ENCODE peak calls at places on chromosomes 4 and X, in six cellular contexts. One of them, this sample, is unnamed.

GRCh38 chrX:21946925-21947641 is 6.6 kb downstream of the SMS start:
- DNase-seq in tibial artery: no peak
- DNase-seq in WERI-Rb-1: peak; percentile 20
- DNase-seq in OCI-LY7: no peak
- DNase-seq in osteocyte: peak; percentile 23
- DNase-seq in foreskin fibroblast: peak; percentile 55
- DNase-seq in this sample: no peak

GRCh38 chr4:103098331-103098730 is 1.3 kb downstream of the BDH2 start:
- DNase-seq in foreskin fibroblast: peak; percentile 27
- DNase-seq in OCI-LY7: no peak
- DNase-seq in osteocyte: no peak
- DNase-seq in WERI-Rb-1: no peak
- DNase-seq in tibial artery: no peak
- DNase-seq in this sample: peak; percentile 11

GRCh38 chr4:118811008-118811764 is 24.7 kb downstream of the SEC24D start:
- DNase-seq in WERI-Rb-1: no peak
- DNase-seq in osteocyte: no peak
- DNase-seq in tibial artery: no peak
- DNase-seq in OCI-LY7: no peak
- DNase-seq in foreskin fibroblast: peak; percentile 89
- DNase-seq in this sample: no peak

GRCh38 chr4:8164194-8164565 is 5.6 kb upstream of the ABLIM2 start:
- DNase-seq in foreskin fibroblast: no peak
- DNase-seq in WERI-Rb-1: no peak
- DNase-seq in tibial artery: no peak
- DNase-seq in osteocyte: no peak
- DNase-seq in OCI-LY7: no peak
- DNase-seq in this sample: no peak

GRCh38 chr4:73303711-73304110 is 45.1 kb upstream of the ANKRD17 start:
- DNase-seq in WERI-Rb-1: no peak
- DNase-seq in foreskin fibroblast: no peak
- DNase-seq in osteocyte: no peak
- DNase-seq in OCI-LY7: no peak
- DNase-seq in tibial artery: no peak
- DNase-seq in this sample: no peak

GRCh38 chr4:67776746-67777145 is 22.6 kb upstream of the GNRHR start:
- DNase-seq in foreskin fibroblast: no peak
- DNase-seq in tibial artery: no peak
- DNase-seq in WERI-Rb-1: peak; percentile 76
- DNase-seq in OCI-LY7: no peak
- DNase-seq in osteocyte: no peak
- DNase-seq in this sample: no peak

GRCh38 chrX:13398073-13398823 is 78.4 kb upstream of the ATXN3L start:
- DNase-seq in WERI-Rb-1: no peak
- DNase-seq in foreskin fibroblast: peak; percentile 96
- DNase-seq in tibial artery: peak; percentile 74
- DNase-seq in OCI-LY7: no peak
- DNase-seq in osteocyte: peak; percentile 90
- DNase-seq in this sample: no peak

GRCh38 chr4:28287837-28288236 is 1427.2 kb downstream of the STIM2 start:
- DNase-seq in foreskin fibroblast: peak; percentile 91
- DNase-seq in OCI-LY7: no peak
- DNase-seq in osteocyte: no peak
- DNase-seq in tibial artery: no peak
- DNase-seq in WERI-Rb-1: no peak
- DNase-seq in this sample: no peak

GRCh38 chr4:7622371-7622770 is 187.6 kb upstream of the PSAPL1 start:
- DNase-seq in osteocyte: no peak
- DNase-seq in OCI-LY7: no peak
- DNase-seq in foreskin fibroblast: no peak
- DNase-seq in tibial artery: no peak
- DNase-seq in WERI-Rb-1: no peak
- DNase-seq in this sample: no peak

GRCh38 chrX:14832591-14832990 is 40.3 kb downstream of the FANCB start:
- DNase-seq in OCI-LY7: no peak
- DNase-seq in foreskin fibroblast: peak; percentile 57
- DNase-seq in WERI-Rb-1: no peak
- DNase-seq in osteocyte: no peak
- DNase-seq in tibial artery: no peak
- DNase-seq in this sample: no peak

GRCh38 chr4:71187399-71188196 is 151.2 kb upstream of the SLC4A4 start:
- DNase-seq in foreskin fibroblast: peak; percentile 32
- DNase-seq in OCI-LY7: no peak
- DNase-seq in tibial artery: peak; percentile 74
- DNase-seq in osteocyte: no peak
- DNase-seq in WERI-Rb-1: no peak
- DNase-seq in this sample: peak; percentile 46

GRCh38 chr4:52941450-52941849 is 79.3 kb downstream of the RASL11B start:
- DNase-seq in tibial artery: no peak
- DNase-seq in WERI-Rb-1: no peak
- DNase-seq in osteocyte: no peak
- DNase-seq in foreskin fibroblast: no peak
- DNase-seq in OCI-LY7: no peak
- DNase-seq in this sample: no peak

GRCh38 chrX:13939741-13940597 is 89.7 kb downstream of the GEMIN8 start:
- DNase-seq in WERI-Rb-1: no peak
- DNase-seq in tibial artery: no peak
- DNase-seq in foreskin fibroblast: no peak
- DNase-seq in OCI-LY7: no peak
- DNase-seq in osteocyte: no peak
- DNase-seq in this sample: no peak

GRCh38 chr4:25441519-25442117 is 64.6 kb downstream of the ANAPC4 start:
- DNase-seq in WERI-Rb-1: peak; percentile 82
- DNase-seq in foreskin fibroblast: peak; percentile 75
- DNase-seq in osteocyte: no peak
- DNase-seq in OCI-LY7: peak; percentile 54
- DNase-seq in tibial artery: peak; percentile 49
- DNase-seq in this sample: peak; percentile 64

GRCh38 chr4:83250666-83251065 is 33.9 kb downstream of the COQ2 start:
- DNase-seq in foreskin fibroblast: no peak
- DNase-seq in OCI-LY7: no peak
- DNase-seq in osteocyte: no peak
- DNase-seq in tibial artery: no peak
- DNase-seq in WERI-Rb-1: no peak
- DNase-seq in this sample: no peak

GRCh38 chr4:61531188-61531587 is 331.1 kb downstream of the ADGRL3 start:
- DNase-seq in OCI-LY7: no peak
- DNase-seq in WERI-Rb-1: peak; percentile 25
- DNase-seq in tibial artery: no peak
- DNase-seq in foreskin fibroblast: no peak
- DNase-seq in osteocyte: no peak
- DNase-seq in this sample: no peak

GRCh38 chr4:163681208-163681821 is 186.8 kb downstream of the TMA16 start:
- DNase-seq in WERI-Rb-1: peak; percentile 33
- DNase-seq in foreskin fibroblast: no peak
- DNase-seq in tibial artery: no peak
- DNase-seq in OCI-LY7: peak; percentile 89
- DNase-seq in osteocyte: no peak
- DNase-seq in this sample: peak; percentile 19

GRCh38 chr4:30005995-30006394 is 714.2 kb upstream of the PCDH7 start:
- DNase-seq in tibial artery: no peak
- DNase-seq in osteocyte: no peak
- DNase-seq in foreskin fibroblast: no peak
- DNase-seq in OCI-LY7: no peak
- DNase-seq in WERI-Rb-1: no peak
- DNase-seq in this sample: no peak

GRCh38 chr4:111618908-111619307 is 526.3 kb upstream of the FAM241A start:
- DNase-seq in WERI-Rb-1: no peak
- DNase-seq in OCI-LY7: no peak
- DNase-seq in osteocyte: no peak
- DNase-seq in foreskin fibroblast: no peak
- DNase-seq in tibial artery: no peak
- DNase-seq in this sample: no peak

GRCh38 chr4:41359069-41359769 is 102.5 kb downstream of the UCHL1 start:
- DNase-seq in foreskin fibroblast: no peak
- DNase-seq in OCI-LY7: no peak
- DNase-seq in WERI-Rb-1: peak; percentile 35
- DNase-seq in tibial artery: no peak
- DNase-seq in osteocyte: no peak
- DNase-seq in this sample: peak; percentile 16

GRCh38 chr4:189548484-189549160 is 392.1 kb upstream of the FRG1 start:
- DNase-seq in OCI-LY7: no peak
- DNase-seq in tibial artery: no peak
- DNase-seq in osteocyte: no peak
- DNase-seq in WERI-Rb-1: no peak
- DNase-seq in foreskin fibroblast: no peak
- DNase-seq in this sample: no peak

GRCh38 chrX:134423606-134424005 is 36.4 kb upstream of the HPRT1 start:
- DNase-seq in tibial artery: no peak
- DNase-seq in foreskin fibroblast: peak; percentile 49
- DNase-seq in WERI-Rb-1: no peak
- DNase-seq in OCI-LY7: peak; percentile 21
- DNase-seq in osteocyte: no peak
- DNase-seq in this sample: no peak
- TF ChIP-seq CTCF in tibial artery: no peak
- TF ChIP-seq CTCF in foreskin fibroblast: peak; percentile 25
- TF ChIP-seq CTCF in WERI-Rb-1: no peak
- TF ChIP-seq CTCF in OCI-LY7: peak; percentile 58
- TF ChIP-seq CTCF in osteocyte: peak; percentile 53
- TF ChIP-seq CTCF in this sample: no peak

GRCh38 chrX:87736576-87736975 is 219.0 kb downstream of the KLHL4 start:
- DNase-seq in foreskin fibroblast: no peak
- DNase-seq in tibial artery: no peak
- DNase-seq in WERI-Rb-1: no peak
- DNase-seq in osteocyte: no peak
- DNase-seq in OCI-LY7: no peak
- DNase-seq in this sample: no peak
- TF ChIP-seq CTCF in foreskin fibroblast: no peak
- TF ChIP-seq CTCF in tibial artery: no peak
- TF ChIP-seq CTCF in WERI-Rb-1: no peak
- TF ChIP-seq CTCF in osteocyte: no peak
- TF ChIP-seq CTCF in OCI-LY7: no peak
- TF ChIP-seq CTCF in this sample: no peak

DNA sequence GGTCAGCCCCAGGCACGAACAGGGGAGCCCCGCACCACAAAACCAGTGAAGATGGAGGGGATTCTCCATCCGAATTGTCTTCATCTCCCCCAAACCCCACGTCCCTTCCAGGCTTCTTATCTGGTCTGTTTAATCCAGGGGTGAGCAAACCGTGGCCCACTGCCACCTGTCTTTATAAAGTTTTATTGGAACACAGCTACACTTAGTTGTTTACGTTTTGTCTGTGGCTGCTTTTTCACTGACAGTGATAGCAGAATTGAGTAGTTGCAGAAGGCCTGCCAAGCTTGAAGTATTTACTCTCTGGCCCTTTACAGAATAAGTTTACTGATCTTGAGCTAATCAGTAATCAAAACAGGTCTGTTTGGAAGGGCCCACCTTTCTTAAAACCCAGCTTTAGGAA is 324.0 kb downstream of the ARHGAP10 start:
- DNase-seq in osteocyte: no peak
- DNase-seq in WERI-Rb-1: no peak
- DNase-seq in foreskin fibroblast: no peak
- DNase-seq in tibial artery: no peak
- DNase-seq in OCI-LY7: no peak
- DNase-seq in this sample: no peak
- TF ChIP-seq CTCF in osteocyte: no peak
- TF ChIP-seq CTCF in WERI-Rb-1: no peak
- TF ChIP-seq CTCF in foreskin fibroblast: no peak
- TF ChIP-seq CTCF in tibial artery: no peak
- TF ChIP-seq CTCF in OCI-LY7: no peak
- TF ChIP-seq CTCF in this sample: no peak

GRCh38 chr4:133156556-133156955 is 7.5 kb downstream of the PCDH10 start:
- DNase-seq in WERI-Rb-1: no peak
- DNase-seq in foreskin fibroblast: no peak
- DNase-seq in OCI-LY7: no peak
- DNase-seq in tibial artery: no peak
- DNase-seq in osteocyte: no peak
- DNase-seq in this sample: no peak

GRCh38 chr4:133152330-133152791 is 3.3 kb downstream of the PCDH10 start:
- DNase-seq in foreskin fibroblast: peak; percentile 40
- DNase-seq in osteocyte: peak; percentile 82
- DNase-seq in WERI-Rb-1: no peak
- DNase-seq in tibial artery: peak; percentile 54
- DNase-seq in OCI-LY7: no peak
- DNase-seq in this sample: peak; percentile 28

GRCh38 chr4:133152801-133153526 is 3.9 kb downstream of the PCDH10 start:
- DNase-seq in OCI-LY7: no peak
- DNase-seq in WERI-Rb-1: no peak
- DNase-seq in osteocyte: no peak
- DNase-seq in tibial artery: no peak
- DNase-seq in foreskin fibroblast: peak; percentile 6
- DNase-seq in this sample: no peak

GRCh38 chr4:133156096-133156495 is 7.0 kb downstream of the PCDH10 start:
- DNase-seq in osteocyte: no peak
- DNase-seq in foreskin fibroblast: no peak
- DNase-seq in tibial artery: no peak
- DNase-seq in OCI-LY7: no peak
- DNase-seq in WERI-Rb-1: no peak
- DNase-seq in this sample: no peak

GRCh38 chr4:133154725-133155124 is 5.6 kb downstream of the PCDH10 start:
- DNase-seq in WERI-Rb-1: peak; percentile 44
- DNase-seq in tibial artery: no peak
- DNase-seq in osteocyte: no peak
- DNase-seq in foreskin fibroblast: peak; percentile 62
- DNase-seq in OCI-LY7: peak; percentile 2
- DNase-seq in this sample: peak; percentile 22
- TF ChIP-seq CTCF in WERI-Rb-1: peak; percentile 70
- TF ChIP-seq CTCF in tibial artery: peak; percentile 58
- TF ChIP-seq CTCF in osteocyte: peak; percentile 86
- TF ChIP-seq CTCF in foreskin fibroblast: peak; percentile 74
- TF ChIP-seq CTCF in OCI-LY7: peak; percentile 69
- TF ChIP-seq CTCF in this sample: peak; percentile 66

DNA sequence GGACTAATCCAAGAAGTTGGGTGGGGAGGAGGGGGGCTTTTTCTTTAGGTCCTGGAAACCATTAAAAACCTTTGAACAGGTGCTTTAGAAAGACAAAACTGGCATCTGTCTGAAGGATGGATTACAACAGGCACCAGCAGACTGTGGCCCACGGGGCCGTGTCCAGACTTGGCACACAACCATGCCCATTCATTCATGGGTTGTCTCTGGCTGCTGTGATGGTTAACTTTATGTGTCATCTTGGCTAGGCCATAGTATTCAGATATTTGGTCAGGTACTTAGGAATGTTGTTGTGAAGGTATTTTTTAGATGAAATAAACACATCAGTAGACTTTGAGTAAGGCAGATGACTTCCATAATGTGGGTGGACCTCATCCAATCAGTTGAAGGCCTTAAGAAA is 45.5 kb downstream of the TBL1X start:
- DNase-seq in osteocyte: no peak
- DNase-seq in foreskin fibroblast: no peak
- DNase-seq in WERI-Rb-1: no peak
- DNase-seq in tibial artery: no peak
- DNase-seq in OCI-LY7: no peak
- DNase-seq in this sample: no peak
- TF ChIP-seq CTCF in osteocyte: no peak
- TF ChIP-seq CTCF in foreskin fibroblast: no peak
- TF ChIP-seq CTCF in WERI-Rb-1: no peak
- TF ChIP-seq CTCF in tibial artery: no peak
- TF ChIP-seq CTCF in OCI-LY7: no peak
- TF ChIP-seq CTCF in this sample: no peak